ENCODE peak calls at places on chromosomes 7 and 10, in six cellular contexts. X is endothelial cell of umbilical vein, Q is NB4, I is A549, K is GM12878, N is HepG2. H is an unnamed sample.

GRCh38 chr7:73645643-73646182 is 21.4 kb upstream of the MLXIPL start:
- DNase-seq in N (no peak), K (no peak), I (no peak), X (no peak), Q (peak; percentile 54), H (no peak)

GRCh38 chr7:155299539-155300202 is 2.0 kb downstream of the INSIG1 start:
- DNase-seq in I (no peak), N (no peak), K (no peak), X (no peak), Q (peak; percentile 45), H (no peak)

GRCh38 chr10:114388275-114388674 is 16.0 kb downstream of the AFAP1L2 start:
- DNase-seq in N (no peak), I (no peak), X (no peak), Q (peak; percentile 49), K (peak; percentile 66), H (no peak)

GRCh38 chr10:112120491-112120890 is 63.1 kb downstream of the GPAM start:
- DNase-seq in Q (no peak), X (no peak), K (no peak), N (no peak), I (no peak), H (no peak)

GRCh38 chr7:20241491-20242261 is 24.5 kb upstream of the MACC1 start:
- DNase-seq in X (no peak), Q (no peak), N (peak; percentile 20), I (no peak), K (peak; percentile 68), H (no peak)

GRCh38 chr10:129335396-129335795 is 131.6 kb upstream of the MGMT start:
- DNase-seq in I (no peak), K (no peak), X (no peak), Q (no peak), N (no peak), H (no peak)

GRCh38 chr7:106104861-106105260 is 7.3 kb downstream of the SYPL1 start:
- DNase-seq in N (no peak), I (no peak), X (peak; percentile 54), Q (no peak), K (no peak), H (no peak)

GRCh38 chr10:79407811-79408795 is 37.3 kb downstream of the ZCCHC24 start:
- DNase-seq in I (no peak), X (peak; percentile 24), N (no peak), Q (no peak), K (no peak), H (no peak)

GRCh38 chr7:30923009-30923773 is 11.5 kb downstream of the AQP1 start:
- DNase-seq in I (no peak), K (no peak), N (no peak), Q (no peak), X (no peak), H (no peak)

GRCh38 chr10:110533149-110533548 is 34.3 kb upstream of the SMC3 start:
- DNase-seq in X (peak; percentile 46), N (no peak), Q (peak; percentile 84), I (no peak), K (no peak), H (no peak)

GRCh38 chr10:16944081-16944922 is 127.1 kb upstream of the RSU1 start:
- DNase-seq in N (no peak), Q (peak; percentile 1), I (no peak), X (peak; percentile 65), K (no peak), H (no peak)

GRCh38 chr10:16942361-16943078 is 125.3 kb upstream of the RSU1 start:
- DNase-seq in K (no peak), N (no peak), I (no peak), Q (no peak), X (no peak), H (no peak)

GRCh38 chr10:16941865-16942264 is 124.6 kb upstream of the RSU1 start:
- DNase-seq in Q (no peak), N (no peak), X (no peak), K (no peak), I (no peak), H (no peak)

GRCh38 chr10:16943301-16944080 is 126.3 kb upstream of the RSU1 start:
- DNase-seq in N (no peak), I (no peak), Q (no peak), X (peak; percentile 33), K (no peak), H (no peak)

DNA sequence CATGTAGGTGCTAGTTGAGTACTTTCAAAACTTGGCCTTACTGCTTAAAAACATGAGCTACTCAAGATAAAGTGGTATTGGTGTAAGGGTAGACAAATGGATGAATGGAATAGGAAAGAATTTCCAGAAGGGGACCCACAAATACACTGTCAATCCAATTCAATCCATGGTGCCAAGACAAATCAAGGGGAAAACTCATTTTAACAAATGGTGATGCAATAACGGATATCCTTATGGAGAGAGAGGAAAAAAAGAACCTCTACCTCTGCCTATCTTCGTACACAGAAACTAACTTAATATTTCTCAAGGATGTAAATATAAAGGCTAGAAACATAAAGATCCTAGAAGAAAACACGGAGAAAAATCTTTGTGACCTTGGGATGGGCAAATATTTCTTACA is 123.8 kb upstream of the RSU1 start:
- DNase-seq in N (no peak), Q (no peak), I (no peak), X (no peak), K (no peak), H (no peak)
- TF ChIP-seq MYC in N (no peak), Q (no peak), I (no peak), X (no peak), K (no peak), H (no peak)

GRCh38 chr7:2661602-2662272 is 26.3 kb upstream of the AMZ1 start:
- DNase-seq in X (no peak), N (no peak), Q (no peak), I (no peak), K (no peak), H (no peak)
- TF ChIP-seq MYC in X (no peak), N (no peak), Q (no peak), I (no peak), K (no peak), H (no peak)

DNA sequence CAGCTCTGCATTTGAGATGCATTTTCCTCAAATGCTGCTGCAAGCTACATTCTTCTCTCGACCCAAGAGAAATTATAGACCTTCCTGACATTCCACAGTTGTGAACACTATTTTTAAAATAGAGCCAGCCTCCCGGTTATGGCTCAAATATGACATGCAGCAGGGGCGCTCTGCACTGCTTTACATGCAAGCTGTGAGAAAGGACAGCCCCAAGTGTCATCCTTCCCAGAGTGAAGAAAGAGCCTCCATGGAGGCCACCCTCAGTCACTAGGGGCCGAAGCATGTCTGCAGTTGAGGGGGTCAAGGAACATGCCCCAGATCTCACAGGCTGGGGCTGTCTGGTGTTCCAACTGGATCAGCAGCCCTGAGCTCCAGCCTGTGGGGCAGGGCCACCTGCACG is 63.9 kb upstream of the CHST15 start:
- DNase-seq in Q (no peak), N (no peak), K (no peak), X (no peak), I (no peak), H (no peak)
- TF ChIP-seq MYC in Q (no peak), N (no peak), K (no peak), X (no peak), I (no peak), H (no peak)

DNA sequence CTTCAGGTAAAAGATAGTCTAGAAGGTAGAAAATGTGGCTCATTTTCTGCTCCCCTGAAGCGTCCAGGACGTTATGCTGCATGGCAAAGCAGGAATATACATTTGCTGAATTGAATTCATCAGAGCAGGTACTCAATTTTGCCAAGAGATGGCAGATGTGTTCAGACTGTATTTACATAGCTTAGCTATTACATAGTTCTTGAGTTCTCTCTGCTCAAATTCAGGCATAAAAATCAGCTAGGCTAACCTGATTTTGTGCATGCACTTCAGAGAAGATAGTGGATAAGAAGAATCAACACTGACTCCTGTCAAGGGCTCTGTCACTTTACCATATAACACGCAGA is 209.2 kb upstream of the FAM3C start:
- DNase-seq in Q (no peak), N (peak; percentile 9), K (no peak), I (no peak), X (no peak), H (no peak)
- TF ChIP-seq MYC in Q (no peak), N (no peak), K (no peak), I (no peak), X (no peak), H (no peak)

GRCh38 chr10:97974108-97974507 is 56.3 kb downstream of the CRTAC1 start:
- DNase-seq in I (no peak), K (no peak), Q (peak; percentile 16), N (no peak), X (no peak), H (no peak)

GRCh38 chr10:97975598-97975997 is 54.8 kb downstream of the CRTAC1 start:
- DNase-seq in K (no peak), N (no peak), X (no peak), Q (no peak), I (no peak), H (no peak)

GRCh38 chr10:97974526-97975525 is 55.6 kb downstream of the CRTAC1 start:
- DNase-seq in X (no peak), I (no peak), K (no peak), N (no peak), Q (no peak), H (no peak)

GRCh38 chr10:97981816-97982215 is 48.6 kb downstream of the CRTAC1 start:
- DNase-seq in I (no peak), Q (no peak), K (no peak), X (no peak), N (no peak), H (no peak)

DNA sequence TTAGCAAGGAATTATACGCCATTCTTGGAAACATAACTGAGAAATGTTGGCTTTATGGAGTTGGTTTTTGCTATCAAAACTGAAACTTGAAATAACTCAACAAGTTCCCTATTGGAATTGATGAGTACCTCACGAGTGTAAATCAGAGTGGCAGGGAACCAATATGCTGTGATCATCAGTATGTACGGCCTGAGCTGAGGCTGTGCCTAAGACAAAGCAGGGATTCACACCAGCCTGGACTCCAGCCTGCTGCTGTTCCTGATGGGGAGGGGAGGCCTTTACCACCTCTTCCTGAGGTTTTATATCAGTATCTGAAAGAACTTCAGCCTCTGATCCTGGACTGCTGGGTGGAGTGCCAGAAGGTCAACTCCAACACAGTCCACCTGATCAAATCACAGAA is 52.7 kb downstream of the CRTAC1 start:
- DNase-seq in Q (no peak), N (no peak), K (no peak), X (no peak), I (no peak), H (no peak)
- TF ChIP-seq MYC in Q (no peak), N (no peak), K (no peak), X (no peak), I (no peak), H (no peak)

DNA sequence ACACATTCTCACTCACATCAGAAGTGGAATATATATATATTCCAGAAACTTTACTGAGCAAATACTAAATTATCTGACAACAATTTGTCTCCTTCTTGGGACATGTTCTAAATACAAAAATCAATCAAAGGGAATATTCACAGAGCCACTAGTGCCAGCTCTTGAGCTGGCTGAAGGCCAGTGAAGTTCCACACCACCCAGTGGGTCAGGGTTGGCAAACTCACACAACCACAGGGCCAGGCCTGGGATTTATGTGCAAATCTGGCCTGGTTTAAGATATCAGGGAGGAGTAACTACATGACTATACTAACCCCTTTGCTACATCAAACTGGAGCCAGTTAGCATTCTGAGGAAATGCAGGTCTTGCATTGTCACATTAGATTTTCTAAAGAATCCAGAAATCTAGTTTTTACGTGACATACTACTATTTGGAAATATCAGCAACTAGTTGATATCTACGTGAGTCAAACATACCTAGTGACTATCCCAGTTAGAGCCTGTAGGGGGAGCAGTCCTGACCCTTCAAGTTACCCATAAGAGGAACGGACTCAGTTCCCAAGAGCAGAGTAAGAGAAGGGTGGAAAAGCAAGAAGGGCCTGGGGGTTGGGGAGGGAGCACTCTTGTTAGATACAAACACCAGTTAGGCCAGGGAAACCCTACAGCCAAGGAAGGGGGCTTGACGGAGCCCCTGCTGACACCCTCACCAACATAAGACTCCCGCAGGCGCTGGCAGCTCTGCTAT is 600.4 kb downstream of the KCNMA1 start:
- DNase-seq in N (peak; percentile 9), X (peak; percentile 25), I (peak; percentile 50), K (no peak), Q (peak; percentile 67), H (peak; percentile 70)
- TF ChIP-seq MYC in N (no peak), X (no peak), I (no peak), K (no peak), Q (no peak), H (no peak)

H was measured in K562.